ENCODE peak calls at places on chromosomes 1 and 21, in ten cellular contexts. H is AG09319; F is dorsolateral prefrontal cortex; L is central memory CD4-positive, alpha-beta T cell; B is stimulated activated naive CD8-positive, alpha-beta T cell treated with anti-CD3 and anti-CD28 coated beads, Interleukin-15, Interleukin-2, amounts not matched to agents 100 U/mL and 50 U/mL, for 24 hours; W is endothelial cell; K is DMS153; S is astrocyte of the hippocampus; I is GM12892; X is neural progenitor cell. C is an unnamed sample.

GRCh38 chr1:53344921-53345838 is 17.3 kb upstream of the LRP8 start:
- DNase-seq in L (no peak), X (no peak), H (no peak), B (no peak), S (no peak), I (no peak), K (no peak), F (no peak), W (no peak), C (no peak)

GRCh38 chr1:213669964-213670691 is 317.6 kb upstream of the PROX1 start:
- DNase-seq in K (peak; percentile 99), L (peak; percentile 43), B (no peak), H (no peak), F (no peak), X (no peak), S (no peak), W (no peak), I (no peak), C (peak; percentile 57)

GRCh38 chr21:43287974-43288755 is 119.4 kb downstream of the CRYAA start:
- DNase-seq in H (no peak), F (no peak), S (no peak), B (no peak), X (no peak), K (peak; percentile 72), I (no peak), L (no peak), W (no peak), C (no peak)

GRCh38 chr1:162976628-162977027 is 92.5 kb upstream of the RGS4 start:
- DNase-seq in B (no peak), W (no peak), K (no peak), H (no peak), L (no peak), X (no peak), I (no peak), S (no peak), F (no peak), C (no peak)

GRCh38 chr1:21670956-21671902 is 2.1 kb upstream of the RAP1GAP start:
- DNase-seq in K (no peak), L (no peak), B (no peak), X (no peak), W (no peak), H (no peak), F (no peak), S (no peak), I (no peak), C (no peak)

GRCh38 chr21:46409641-46410406 is 48.9 kb upstream of the DIP2A start:
- DNase-seq in H (no peak), I (no peak), L (no peak), S (no peak), X (no peak), K (no peak), F (no peak), W (no peak), B (no peak), C (no peak)

GRCh38 chr1:53025034-53025777 is 36.8 kb upstream of the PODN start:
- DNase-seq in K (no peak), H (peak; percentile 52), F (no peak), B (no peak), I (no peak), X (peak; percentile 26), S (peak; percentile 28), W (no peak), L (no peak), C (no peak)

GRCh38 chr1:12063141-12064072 is at the start of gene TNFRSF8:
- DNase-seq in S (no peak), F (no peak), B (peak; percentile 54), L (no peak), H (no peak), X (peak; percentile 33), I (no peak), W (no peak), K (no peak), C (peak; percentile 85)

GRCh38 chr1:170623171-170623570 is 40.8 kb upstream of the PRRX1 start:
- DNase-seq in H (peak; percentile 63), W (no peak), S (peak; percentile 61), X (no peak), I (no peak), K (no peak), L (no peak), B (no peak), F (no peak), C (no peak)

GRCh38 chr1:156153362-156153761 is at the start of gene SEMA4A:
- DNase-seq in F (no peak), K (no peak), I (no peak), X (no peak), S (no peak), L (no peak), W (no peak), B (no peak), H (no peak), C (no peak)

GRCh38 chr1:31978853-31979400 is 34.7 kb upstream of the KHDRBS1 start:
- DNase-seq in K (no peak), H (no peak), B (no peak), W (no peak), S (peak; percentile 29), I (no peak), X (peak; percentile 31), F (no peak), L (no peak), C (no peak)

GRCh38 chr1:213389061-213389581 is 338.1 kb downstream of the RPS6KC1 start:
- DNase-seq in W (no peak), L (no peak), H (no peak), K (no peak), X (no peak), F (peak; percentile 74), I (no peak), B (no peak), S (peak; percentile 59), C (no peak)

C was measured in DND-41.